ENCODE peak calls at places on chromosomes 2 and 18, in ten cellular contexts. K is neuronal stem cell, D is GM23248, X is mesenchymal stem cell, V is IMR-90, C is H9, F is mesendoderm, Q is neural progenitor cell, Y is SK-N-SH, N is A549. U is an unnamed sample.

GRCh38 chr2:157127249-157128012 is 130.1 kb upstream of the GALNT5 start:
- DNase-seq in Q (no peak), K (no peak), F (no peak), X (no peak), N (no peak), V (no peak), D (no peak), Y (no peak), C (no peak), U (no peak)

GRCh38 chr18:45167109-45167551 is 448.1 kb upstream of the SLC14A2 start:
- DNase-seq in V (peak), N (no peak), K (no peak), X (peak), C (no peak), Q (no peak), Y (no peak), F (no peak), D (peak), U (peak)

GRCh38 chr2:11867926-11868325 is 121.5 kb downstream of the LPIN1 start:
- DNase-seq in D (no peak), F (no peak), C (no peak), K (no peak), Q (no peak), N (no peak), V (no peak), Y (no peak), X (no peak), U (no peak)

GRCh38 chr2:136212426-136213378 is 94.8 kb upstream of the CXCR4 start:
- DNase-seq in Q (no peak), D (no peak), N (no peak), V (no peak), K (no peak), C (no peak), X (no peak), F (peak), Y (no peak), U (no peak)

GRCh38 chr2:62450716-62451191 is 55.2 kb downstream of the TMEM17 start:
- DNase-seq in C (no peak), Q (no peak), F (no peak), X (no peak), N (no peak), K (no peak), V (no peak), Y (no peak), D (no peak), U (no peak)

GRCh38 chr2:74199871-74200305 is 1.5 kb downstream of the MTHFD2 start:
- DNase-seq in N (no peak), X (peak), F (no peak), Y (no peak), Q (peak), V (peak), K (no peak), C (no peak), D (peak), U (no peak)

GRCh38 chr2:215619989-215620388 is 184.1 kb upstream of the FN1 start:
- DNase-seq in C (no peak), N (peak), D (peak), K (no peak), V (no peak), F (no peak), Q (no peak), X (no peak), Y (no peak), U (no peak)

GRCh38 chr2:103402944-103403343 is 641.1 kb downstream of the TMEM182 start:
- DNase-seq in K (no peak), F (peak), V (no peak), X (no peak), Q (no peak), Y (no peak), C (no peak), N (no peak), D (no peak), U (no peak)

GRCh38 chr2:137172162-137172561 is 406.8 kb downstream of the THSD7B start:
- DNase-seq in K (no peak), F (peak), V (no peak), Y (no peak), D (peak), Q (no peak), C (no peak), N (no peak), X (no peak), U (no peak)

GRCh38 chr2:141399270-141399669 is 731.5 kb downstream of the LRP1B start:
- DNase-seq in X (no peak), D (no peak), Y (no peak), C (no peak), Q (peak), K (no peak), N (peak), F (peak), V (peak), U (no peak)

GRCh38 chr18:8863427-8863826 is 158.1 kb downstream of the MTCL1 start:
- DNase-seq in V (no peak), Y (no peak), F (no peak), K (no peak), D (no peak), C (no peak), X (no peak), Q (no peak), N (no peak), U (no peak)

GRCh38 chr2:219570924-219571310 is 422 bp downstream of the OBSL1 start:
- DNase-seq in C (no peak), F (no peak), V (peak), X (no peak), K (no peak), Q (peak), Y (no peak), N (no peak), D (peak), U (peak)

GRCh38 chr2:148999451-148999891 is 39.0 kb upstream of the LYPD6B start:
- DNase-seq in C (peak), N (no peak), Y (no peak), D (peak), K (no peak), X (no peak), F (peak), Q (peak), V (no peak), U (no peak)

GRCh38 chr18:1659190-1659589 is 754.5 kb downstream of the ADCYAP1 start:
- DNase-seq in D (no peak), K (no peak), N (no peak), Y (no peak), X (no peak), Q (no peak), C (no peak), F (peak), V (no peak), U (no peak)

GRCh38 chr18:12031181-12031580 is 49.9 kb downstream of the IMPA2 start:
- DNase-seq in N (no peak), C (no peak), F (no peak), Y (no peak), X (no peak), V (no peak), D (no peak), K (no peak), Q (no peak), U (no peak)

GRCh38 chr2:11873766-11874165 is 127.3 kb downstream of the LPIN1 start:
- DNase-seq in D (peak), F (no peak), N (no peak), Q (no peak), Y (no peak), V (peak), X (peak), K (no peak), C (no peak), U (no peak)

GRCh38 chr2:197786010-197786877 is 1.1 kb upstream of the BOLL start:
- DNase-seq in D (peak), C (peak), Q (peak), K (peak), N (peak), F (peak), X (no peak), V (no peak), Y (peak), U (peak)

GRCh38 chr18:61816071-61816470 is 76.7 kb downstream of the RNF152 start:
- DNase-seq in F (no peak), K (no peak), C (no peak), Y (no peak), X (no peak), D (no peak), Q (no peak), N (no peak), V (no peak), U (no peak)

GRCh38 chr2:218095853-218096252 is 26.8 kb downstream of the RUFY4 start:
- DNase-seq in F (no peak), V (no peak), K (no peak), N (no peak), Q (no peak), D (no peak), X (no peak), Y (no peak), C (no peak), U (no peak)

GRCh38 chr18:70469916-70470315 is 181.1 kb downstream of the SOCS6 start:
- DNase-seq in F (peak), X (no peak), Y (peak), Q (peak), D (peak), V (no peak), K (no peak), N (no peak), C (no peak), U (no peak)

GRCh38 chr2:224039080-224039769 is at the start of gene SERPINE2:
- DNase-seq in Q (peak), N (peak), F (peak), X (peak), Y (peak), K (peak), C (peak), V (peak), D (peak), U (peak)

GRCh38 chr2:54428401-54428800 is 27.7 kb upstream of the SPTBN1 start:
- DNase-seq in D (peak), K (no peak), C (no peak), N (no peak), Q (no peak), Y (no peak), X (no peak), V (no peak), F (no peak), U (peak)

GRCh38 chr2:181813963-181814565 is 77.5 kb upstream of the ITPRID2 start:
- DNase-seq in F (no peak), K (no peak), D (peak), X (peak), Y (no peak), V (peak), C (no peak), N (peak), Q (no peak), U (no peak)

GRCh38 chr2:110644357-110644756 is 33.5 kb downstream of the BUB1 start:
- DNase-seq in C (no peak), Y (no peak), N (no peak), Q (no peak), F (no peak), X (no peak), D (no peak), V (no peak), K (no peak), U (no peak)

GRCh38 chr18:9808530-9809241 is 77.1 kb upstream of the TXNDC2 start:
- DNase-seq in K (peak), Y (no peak), D (peak), F (peak), N (no peak), C (peak), X (peak), V (no peak), Q (peak), U (no peak)

GRCh38 chr2:8803658-8804379 is 33.6 kb downstream of the KIDINS220 start:
- DNase-seq in K (no peak), N (peak), X (peak), Y (no peak), C (no peak), F (peak), Q (no peak), D (peak), V (peak), U (peak)

GRCh38 chr2:181371195-181371594 is 86.0 kb upstream of the ITGA4 start:
- DNase-seq in C (no peak), X (no peak), Y (no peak), V (no peak), F (no peak), K (no peak), N (no peak), D (no peak), Q (no peak), U (no peak)

GRCh38 chr2:59385971-59386370 is 1144.8 kb upstream of the FANCL start:
- DNase-seq in Q (no peak), Y (no peak), F (no peak), C (no peak), D (no peak), X (no peak), V (no peak), K (no peak), N (no peak), U (no peak)

GRCh38 chr2:135742307-135742838 is 718 bp downstream of the UBXN4 start:
- DNase-seq in Q (peak), N (peak), C (peak), Y (no peak), V (peak), F (peak), X (peak), K (peak), D (peak), U (peak)

GRCh38 chr18:34540897-34541296 is 169.2 kb upstream of the DTNA start:
- DNase-seq in K (no peak), Q (no peak), Y (no peak), V (no peak), C (no peak), D (no peak), X (no peak), N (no peak), F (no peak), U (no peak)

GRCh38 chr2:70871398-70872211 is 36.0 kb upstream of the CD207 start:
- DNase-seq in C (peak), N (peak), K (peak), F (peak), X (peak), Y (peak), V (peak), Q (peak), D (peak), U (peak)

GRCh38 chr2:182866461-182867369 is at the start of gene FRZB:
- DNase-seq in K (peak), F (peak), N (no peak), D (peak), Q (peak), V (peak), X (peak), C (peak), Y (peak), U (peak)

GRCh38 chr2:215493370-215493769 is 57.5 kb upstream of the FN1 start:
- DNase-seq in Q (no peak), F (no peak), N (no peak), K (no peak), C (no peak), X (no peak), V (no peak), Y (no peak), D (no peak), U (no peak)

GRCh38 chr2:218733615-218734021 is 23.0 kb downstream of the TTLL4 start:
- DNase-seq in X (peak), Q (no peak), Y (no peak), C (no peak), F (no peak), D (peak), N (peak), K (no peak), V (peak), U (no peak)

GRCh38 chr18:62554083-62554815 is 31.4 kb downstream of the ZCCHC2 start:
- DNase-seq in C (no peak), K (no peak), Q (no peak), N (no peak), V (no peak), X (no peak), D (no peak), Y (no peak), F (no peak), U (no peak)

GRCh38 chr18:44887227-44887631 is 206.5 kb downstream of the SETBP1 start:
- DNase-seq in K (no peak), N (no peak), X (peak), C (no peak), Q (no peak), Y (no peak), D (peak), V (peak), F (peak), U (no peak)

GRCh38 chr2:126534508-126534907 is 121.5 kb upstream of the GYPC start:
- DNase-seq in V (no peak), F (no peak), D (no peak), C (no peak), Y (no peak), N (no peak), K (no peak), X (no peak), Q (no peak), U (no peak)

GRCh38 chr18:77567202-77567601 is 317.6 kb downstream of the GALR1 start:
- DNase-seq in K (no peak), Y (no peak), F (no peak), N (no peak), X (no peak), Q (no peak), D (no peak), V (no peak), C (no peak), U (no peak)

GRCh38 chr2:168132389-168132788 is 115.0 kb downstream of the STK39 start:
- DNase-seq in N (no peak), K (no peak), D (no peak), C (no peak), Q (no peak), F (no peak), Y (no peak), V (no peak), X (no peak), U (no peak)

GRCh38 chr18:73791081-73791480 is 356.6 kb downstream of the FBXO15 start:
- DNase-seq in V (peak), D (peak), Q (no peak), C (no peak), K (no peak), X (no peak), N (no peak), F (no peak), Y (no peak), U (peak)

GRCh38 chr18:73797419-73797818 is 350.2 kb downstream of the FBXO15 start:
- DNase-seq in Q (no peak), Y (no peak), F (no peak), X (no peak), V (no peak), N (no peak), D (no peak), C (no peak), K (no peak), U (no peak)

GRCh38 chr18:73790582-73790981 is 357.1 kb downstream of the FBXO15 start:
- DNase-seq in C (no peak), N (no peak), X (no peak), F (no peak), K (no peak), Y (no peak), Q (no peak), V (no peak), D (no peak), U (no peak)

GRCh38 chr18:73793386-73793785 is 354.2 kb downstream of the FBXO15 start:
- DNase-seq in Q (no peak), C (no peak), D (peak), F (peak), X (peak), Y (no peak), N (no peak), K (no peak), V (peak), U (peak)
- H3K4me2 ChIP-seq in Q (peak), C (no peak), D (no peak), F (no peak), X (no peak), Y (no peak), N (no peak), K (no peak), V (peak), U (no peak)

DNA sequence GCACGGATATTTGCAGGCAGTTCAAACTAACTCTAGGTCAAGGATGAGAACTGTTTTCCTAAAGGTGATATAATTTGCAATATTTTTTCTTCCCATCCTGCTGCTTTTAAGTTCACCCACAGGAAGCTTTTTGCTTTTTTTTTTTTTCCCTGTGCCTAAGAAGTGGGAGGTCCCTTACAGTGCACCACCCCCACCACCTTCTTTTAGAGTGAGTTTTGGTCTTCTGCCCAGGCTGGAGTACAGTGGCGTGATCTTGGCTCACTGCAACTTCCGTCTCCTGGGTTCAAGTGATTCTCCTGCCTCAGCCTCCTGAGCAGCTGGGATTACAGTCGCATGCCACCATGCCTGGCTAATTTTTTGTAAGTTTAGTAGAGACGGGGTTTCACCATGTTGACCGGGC is 82.5 kb downstream of the KCNS3 start:
- DNase-seq in F (no peak), K (no peak), N (no peak), C (no peak), V (no peak), X (no peak), Y (no peak), D (no peak), Q (no peak), U (no peak)
- H3K4me2 ChIP-seq in F (no peak), K (no peak), N (no peak), C (no peak), V (no peak), X (no peak), Y (no peak), D (no peak), Q (no peak), U (no peak)

GRCh38 chr2:60964651-60965513 is 52.6 kb upstream of the PEX13 start:
- DNase-seq in D (peak), X (no peak), F (no peak), C (no peak), Q (no peak), N (no peak), K (no peak), Y (no peak), V (no peak), U (no peak)
- H3K4me2 ChIP-seq in D (no peak), X (no peak), F (no peak), C (no peak), Q (no peak), N (no peak), K (no peak), Y (no peak), V (no peak), U (no peak)

GRCh38 chr2:26078939-26079338 is 45.1 kb downstream of the RAB10 start:
- DNase-seq in F (no peak), X (no peak), N (no peak), D (no peak), V (no peak), Y (no peak), C (no peak), Q (no peak), K (no peak), U (no peak)

GRCh38 chr2:26077291-26077690 is 43.4 kb downstream of the RAB10 start:
- DNase-seq in C (no peak), K (no peak), X (no peak), D (no peak), F (no peak), Y (no peak), V (no peak), N (no peak), Q (no peak), U (no peak)

GRCh38 chr2:26075173-26075572 is 41.3 kb downstream of the RAB10 start:
- DNase-seq in K (no peak), D (no peak), C (no peak), N (no peak), X (no peak), V (no peak), Y (no peak), F (no peak), Q (no peak), U (no peak)

GRCh38 chr2:26073830-26074229 is 39.9 kb downstream of the RAB10 start:
- DNase-seq in V (no peak), F (no peak), C (no peak), Q (no peak), K (no peak), X (no peak), Y (no peak), D (no peak), N (no peak), U (no peak)

DNA sequence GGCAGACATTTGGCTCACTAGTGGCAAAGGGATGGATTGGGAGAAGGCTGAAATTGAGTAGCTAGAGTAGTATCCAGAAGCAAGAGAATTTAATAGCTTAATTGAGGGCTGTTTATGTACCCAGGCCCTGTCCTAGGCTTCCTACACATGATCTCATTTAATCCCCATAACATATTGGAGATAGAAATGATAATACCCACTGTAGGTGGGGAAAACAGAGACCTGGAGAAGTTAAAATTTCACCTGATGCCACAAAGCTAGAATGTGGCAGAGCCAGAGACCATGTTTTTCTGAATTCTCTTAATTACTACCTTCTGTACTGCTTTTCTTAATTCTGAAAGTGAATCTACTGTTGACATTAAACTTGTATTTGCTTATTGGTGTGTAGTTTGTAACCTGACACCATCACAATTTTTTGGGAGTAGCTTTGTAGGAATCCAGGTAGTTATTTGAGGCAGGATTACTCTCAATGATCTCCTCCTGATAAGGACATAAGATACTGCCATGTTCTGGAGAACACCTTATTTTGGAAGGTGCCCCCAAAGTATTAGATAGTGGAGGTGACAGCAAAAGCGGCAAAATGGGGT is 42.2 kb downstream of the RAB10 start:
- DNase-seq in V (no peak), X (no peak), Y (no peak), C (no peak), Q (no peak), N (no peak), F (no peak), D (no peak), K (no peak), U (no peak)
- H3K4me2 ChIP-seq in V (no peak), X (no peak), Y (no peak), C (no peak), Q (no peak), N (peak), F (no peak), D (no peak), K (no peak), U (no peak)

GRCh38 chr2:112622528-112622849 is 23.2 kb upstream of the SLC20A1 start:
- DNase-seq in C (no peak), Q (no peak), F (no peak), V (peak), N (peak), K (no peak), X (peak), D (peak), Y (no peak), U (no peak)
- H3K4me2 ChIP-seq in C (no peak), Q (peak), F (no peak), V (peak), N (peak), K (no peak), X (no peak), D (peak), Y (peak), U (peak)